ENCODE peak calls at places on chromosome 2, in four cellular contexts. S is WTC11, B is K562, N is GM12878. X is an unnamed sample.
A peak's percentile ranks its signal among the peaks of the same experiment; 100 is the strongest.

GRCh38 chr2:40030451-40030975 is 251.5 kb upstream of the THUMPD2 start:
- DNase-seq in S (no peak), B (no peak), N (no peak), X (no peak)

GRCh38 chr2:135246856-135247255 is 194.8 kb downstream of the RAB3GAP1 start:
- DNase-seq in S (no peak), B (no peak), N (no peak), X (no peak)

GRCh38 chr2:239928457-239929350 is 96.4 kb downstream of the NDUFA10 start:
- DNase-seq in S (peak; percentile 42), B (no peak), N (no peak), X (peak; percentile 44)

GRCh38 chr2:189570565-189570964 is 10.0 kb downstream of the SLC40A1 start:
- DNase-seq in S (no peak), B (no peak), N (no peak), X (no peak)

GRCh38 chr2:150156940-150157339 is 330.5 kb downstream of the RND3 start:
- DNase-seq in S (no peak), B (no peak), N (no peak), X (no peak)

GRCh38 chr2:161100216-161100615 is 60.0 kb upstream of the TANK start:
- DNase-seq in S (no peak), B (no peak), N (no peak), X (no peak)

GRCh38 chr2:217846321-217846743 is 156.5 kb downstream of the TNS1 start:
- DNase-seq in S (no peak), B (no peak), N (no peak), X (no peak)

GRCh38 chr2:112074506-112074905 is 19.4 kb downstream of the TMEM87B start:
- DNase-seq in S (no peak), B (no peak), N (no peak), X (no peak)

GRCh38 chr2:226898925-226899324 is 63.1 kb downstream of the RHBDD1 start:
- DNase-seq in S (no peak), B (no peak), N (no peak), X (no peak)

GRCh38 chr2:1738163-1738562 is 6.2 kb downstream of the PXDN start:
- DNase-seq in S (no peak), B (no peak), N (no peak), X (no peak)

DNA sequence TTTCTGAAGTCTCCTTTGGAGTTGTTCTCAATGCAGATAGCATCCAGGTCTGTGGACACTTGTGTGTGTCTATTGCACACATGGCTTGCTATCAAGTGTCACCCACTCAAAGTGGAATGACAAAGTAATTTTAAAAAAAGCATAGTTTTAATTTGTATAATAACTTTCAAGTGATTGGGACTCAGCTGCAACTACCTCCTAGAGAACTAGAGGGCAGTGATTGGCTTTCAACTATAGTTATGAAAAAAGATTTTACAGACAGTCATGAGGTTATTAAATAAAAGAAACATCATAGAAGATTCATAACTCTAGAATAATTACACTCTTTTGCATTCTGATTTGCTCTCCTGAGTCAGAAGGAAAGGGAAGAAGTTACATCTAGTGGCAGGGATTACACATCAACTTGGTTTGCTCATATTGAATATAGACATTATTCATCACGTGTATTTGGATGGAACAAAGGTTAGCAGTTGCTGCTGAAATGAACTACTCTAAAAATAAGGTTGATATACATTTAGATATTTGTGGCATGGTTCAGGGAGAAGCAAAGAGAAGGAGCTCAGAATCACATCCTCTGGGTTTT is 4.7 kb downstream of the GPR39 start:
- DNase-seq in S (no peak), B (no peak), N (no peak), X (no peak)
- TF ChIP-seq CTCF in S (no peak), B (no peak), N (no peak), X (no peak)

DNA sequence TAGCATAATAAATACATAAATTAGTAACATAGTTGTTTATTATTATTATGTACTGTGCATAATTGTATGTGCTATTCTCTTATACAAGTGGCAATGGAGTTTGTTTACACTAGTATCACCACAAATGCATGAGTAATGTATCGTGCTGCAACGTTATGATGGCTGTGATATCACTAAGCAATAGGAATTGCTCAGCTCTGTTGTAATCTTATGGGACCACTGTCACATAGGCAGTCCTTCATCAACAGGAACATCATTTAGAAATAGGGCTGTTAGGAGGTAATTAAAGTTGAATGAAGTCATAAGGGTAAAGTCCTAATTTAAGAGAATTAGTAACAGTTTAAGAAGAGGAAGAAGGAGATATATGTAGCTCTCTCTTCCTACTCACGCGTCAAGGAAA is 33.8 kb downstream of the TEX51 start:
- DNase-seq in S (no peak), B (no peak), N (no peak), X (no peak)
- TF ChIP-seq CREB1 in S (no peak), B (no peak), N (no peak), X (no peak)

GRCh38 chr2:37287966-37288365 is 36.7 kb downstream of the PRKD3 start:
- DNase-seq in S (no peak), B (no peak), N (peak; percentile 7), X (peak; percentile 45)
- TF ChIP-seq CTCF in S (no peak), B (no peak), N (peak; percentile 56), X (peak; percentile 65)

DNA sequence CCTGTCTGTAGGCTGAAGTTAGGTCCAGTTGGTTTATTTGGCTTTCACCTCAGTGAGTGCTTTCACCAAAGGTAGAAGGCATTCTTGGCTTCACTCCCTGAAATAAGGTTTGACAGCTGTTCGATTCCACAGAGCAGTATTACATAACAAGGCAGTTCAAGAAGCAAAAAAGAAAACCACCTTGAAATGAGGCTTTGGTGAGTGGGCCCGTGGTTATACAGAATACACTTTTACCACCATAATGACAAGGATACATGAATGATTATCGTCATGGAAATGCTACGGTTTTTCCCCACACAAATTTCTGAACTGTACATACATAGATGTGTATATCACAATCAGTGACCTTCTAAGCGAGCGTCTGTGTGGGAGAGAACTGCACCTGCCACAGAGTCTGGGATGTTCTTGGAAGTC is 80.0 kb upstream of the CHRNA1 start:
- DNase-seq in S (no peak), B (no peak), N (no peak), X (no peak)
- TF ChIP-seq CREB1 in S (no peak), B (no peak), N (no peak), X (no peak)

DNA sequence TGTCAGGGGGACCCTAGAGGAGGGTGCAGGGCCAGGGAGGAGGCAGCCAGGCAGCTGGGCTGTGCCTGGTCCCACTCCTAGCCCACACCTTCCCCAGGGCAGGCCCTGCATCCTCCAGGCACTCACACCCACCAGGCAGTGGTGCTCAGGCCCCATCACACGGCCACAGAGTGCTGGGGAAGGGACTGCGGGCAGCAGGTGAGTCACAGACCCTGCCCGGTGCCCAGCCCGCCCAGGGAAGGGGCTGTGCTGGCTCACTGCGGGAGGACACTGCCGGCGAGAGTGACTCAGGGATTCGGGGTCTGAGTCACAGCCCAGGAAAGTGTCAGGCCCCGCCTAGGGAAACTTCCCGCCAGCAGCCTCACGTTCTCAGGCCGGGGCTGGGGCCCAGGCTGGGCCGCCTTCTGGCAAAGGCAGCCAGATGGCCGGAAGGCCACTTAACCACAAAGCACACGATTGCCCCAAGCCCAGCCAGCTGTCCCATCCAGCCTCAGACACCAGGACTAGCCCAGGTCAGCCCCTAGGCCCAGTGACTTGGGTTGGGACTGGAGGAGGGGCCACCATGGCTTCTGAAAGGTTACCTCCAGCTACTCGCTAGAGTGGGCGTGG is 42.2 kb downstream of the BIN1 start:
- DNase-seq in S (peak; percentile 51), B (peak; percentile 96), N (no peak), X (peak; percentile 53)
- TF ChIP-seq CTCF in S (no peak), B (no peak), N (peak; percentile 26), X (no peak)